ENCODE peak calls at places on chromosomes 4 and X, in nine cellular contexts. J, N, B, W, A, I, C, F and X are unnamed samples.

GRCh38 chr4:156673483-156673882 is 298.1 kb downstream of the PDGFC start:
- DNase-seq in J (no peak), N (no peak), B (no peak), W (no peak), A (no peak), I (peak), C (peak), F (no peak), X (no peak)

GRCh38 chrX:69615779-69616519 is at the start of gene EDA:
- DNase-seq in J (peak), N (peak), B (peak), W (peak), A (peak), I (peak), C (peak), F (peak), X (peak)

GRCh38 chrX:24145340-24146186 is 4.0 kb upstream of the ZFX start:
- DNase-seq in J (no peak), N (no peak), B (no peak), W (no peak), A (no peak), I (no peak), C (peak), F (no peak), X (no peak)

GRCh38 chrX:84501798-84502628 is at the start of gene HDX:
- DNase-seq in J (peak), N (peak), B (peak), W (peak), A (peak), I (peak), C (peak), F (no peak), X (peak)

GRCh38 chrX:21374163-21374993 is at the start of gene CNKSR2:
- DNase-seq in J (peak), N (peak), B (no peak), W (peak), A (no peak), I (peak), C (peak), F (no peak), X (peak)

GRCh38 chrX:17495052-17495451 is 120.1 kb downstream of the NHS start:
- DNase-seq in J (no peak), N (no peak), B (no peak), W (no peak), A (no peak), I (no peak), C (no peak), F (no peak), X (no peak)

GRCh38 chr4:38313175-38313574 is 350.8 kb upstream of the KLF3 start:
- DNase-seq in J (no peak), N (no peak), B (no peak), W (no peak), A (no peak), I (no peak), C (no peak), F (no peak), X (no peak)

GRCh38 chrX:154013614-154014360 is 5.9 kb downstream of the IRAK1 start:
- DNase-seq in J (no peak), N (peak), B (no peak), W (peak), A (no peak), I (peak), C (peak), F (no peak), X (peak)

GRCh38 chr4:8860892-8861575 is 10.6 kb downstream of the HMX1 start:
- DNase-seq in J (no peak), N (no peak), B (no peak), W (no peak), A (no peak), I (no peak), C (no peak), F (no peak), X (no peak)

GRCh38 chr4:83961575-83961974 is 425.7 kb downstream of the GPAT3 start:
- DNase-seq in J (no peak), N (no peak), B (no peak), W (no peak), A (no peak), I (peak), C (peak), F (no peak), X (no peak)

GRCh38 chr4:138510053-138510452 is 267.9 kb upstream of the SLC7A11 start:
- DNase-seq in J (no peak), N (no peak), B (no peak), W (no peak), A (no peak), I (no peak), C (peak), F (no peak), X (no peak)

GRCh38 chr4:108950158-108950915 is 187.5 kb upstream of the ETNPPL start:
- DNase-seq in J (no peak), N (no peak), B (no peak), W (no peak), A (no peak), I (no peak), C (no peak), F (no peak), X (no peak)

GRCh38 chrX:30887721-30888120 is 1.3 kb downstream of the TAB3 start:
- DNase-seq in J (no peak), N (no peak), B (no peak), W (no peak), A (no peak), I (no peak), C (no peak), F (no peak), X (no peak)

GRCh38 chr4:8213121-8213520 is 14.0 kb downstream of the SH3TC1 start:
- DNase-seq in J (no peak), N (no peak), B (no peak), W (no peak), A (no peak), I (no peak), C (no peak), F (no peak), X (no peak)

GRCh38 chr4:147160908-147161513 is 215.3 kb upstream of the TTC29 start:
- DNase-seq in J (no peak), N (no peak), B (peak), W (no peak), A (no peak), I (peak), C (peak), F (peak), X (peak)

GRCh38 chr4:152935138-152935537 is 985 bp upstream of the FHDC1 start:
- DNase-seq in J (no peak), N (no peak), B (peak), W (no peak), A (peak), I (no peak), C (no peak), F (peak), X (no peak)

GRCh38 chr4:38204317-38205060 is 244.3 kb downstream of the PTTG2 start:
- DNase-seq in J (no peak), N (no peak), B (no peak), W (no peak), A (no peak), I (no peak), C (no peak), F (no peak), X (no peak)

GRCh38 chr4:34258176-34258575 is 1986.1 kb downstream of the ARAP2 start:
- DNase-seq in J (no peak), N (no peak), B (no peak), W (no peak), A (no peak), I (peak), C (peak), F (no peak), X (no peak)

GRCh38 chr4:57109847-57110634 is at the start of gene IGFBP7:
- DNase-seq in J (no peak), N (peak), B (peak), W (peak), A (no peak), I (peak), C (no peak), F (no peak), X (peak)

GRCh38 chr4:30718021-30718888 is 1.9 kb upstream of the PCDH7 start:
- DNase-seq in J (no peak), N (peak), B (peak), W (peak), A (no peak), I (peak), C (peak), F (no peak), X (peak)

GRCh38 chrX:120308959-120309872 is 2.0 kb downstream of the TMEM255A start:
- DNase-seq in J (peak), N (no peak), B (no peak), W (peak), A (peak), I (peak), C (peak), F (peak), X (peak)
- TF ChIP-seq CTCF in J (peak), N (peak), B (no peak), W (no peak), A (peak), I (peak), C (peak), F (peak), X (no peak)

DNA sequence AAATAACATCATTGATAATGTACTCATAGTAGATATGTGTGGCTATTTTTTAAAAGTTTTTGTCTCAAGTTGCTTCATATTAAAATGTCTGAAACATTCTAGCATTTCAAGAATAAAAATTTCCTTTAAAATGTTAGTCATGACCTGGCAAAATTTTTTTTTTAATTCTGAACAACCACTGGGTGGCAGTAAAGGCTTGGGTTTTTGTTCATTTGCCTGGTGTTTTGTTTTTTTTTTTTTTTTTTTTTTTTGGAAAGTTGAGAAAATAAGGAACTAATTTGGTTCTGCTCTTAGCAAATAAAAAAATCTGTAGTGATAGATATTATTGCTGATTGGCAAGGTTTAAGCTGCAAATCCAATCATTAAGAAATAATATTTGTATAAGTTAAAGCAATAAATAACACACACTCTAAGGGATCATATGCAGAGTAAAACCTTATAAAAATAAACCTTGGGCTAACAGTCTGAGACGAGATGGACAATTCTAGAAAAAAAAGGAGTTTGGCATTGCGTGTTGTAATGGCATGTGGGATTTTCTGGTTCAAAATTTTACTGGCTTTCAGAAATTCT is 81.4 kb downstream of the CEP44 start:
- DNase-seq in J (no peak), N (peak), B (no peak), W (no peak), A (no peak), I (peak), C (peak), F (peak), X (peak)
- TF ChIP-seq CTCF in J (peak), N (peak), B (peak), W (peak), A (peak), I (peak), C (peak), F (peak), X (peak)

DNA sequence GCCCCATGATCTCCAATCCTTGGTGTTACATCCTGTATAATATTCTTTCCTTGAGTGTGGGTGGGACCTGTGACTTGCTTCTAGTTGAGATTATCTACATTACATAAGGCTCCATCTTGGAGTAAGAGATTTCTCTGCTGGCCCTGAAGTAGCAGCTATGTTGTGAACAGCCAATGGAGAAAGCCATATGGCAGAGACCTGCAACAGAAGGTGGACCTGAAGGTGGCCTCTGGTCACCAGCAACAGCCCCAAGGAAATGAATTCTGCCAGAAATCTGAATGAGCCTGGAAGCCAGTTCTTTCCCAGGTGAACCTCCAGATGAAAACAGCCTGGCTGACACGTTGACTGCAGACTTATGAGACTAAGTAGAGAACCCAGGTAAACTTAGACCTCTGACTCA is 2.3 kb upstream of the INTS6L start:
- DNase-seq in J (no peak), N (no peak), B (no peak), W (no peak), A (no peak), I (no peak), C (no peak), F (no peak), X (no peak)
- TF ChIP-seq CTCF in J (no peak), N (no peak), B (no peak), W (no peak), A (no peak), I (no peak), C (no peak), F (no peak), X (no peak)

GRCh38 chr4:2009651-2010233 is 968 bp upstream of the NELFA start:
- DNase-seq in J (no peak), N (peak), B (peak), W (peak), A (peak), I (peak), C (peak), F (peak), X (peak)
- TF ChIP-seq CTCF in J (peak), N (peak), B (peak), W (no peak), A (no peak), I (peak), C (peak), F (peak), X (no peak)

GRCh38 chr4:75287738-75288517 is 226.3 kb downstream of the RCHY1 start:
- DNase-seq in J (no peak), N (no peak), B (no peak), W (no peak), A (no peak), I (no peak), C (no peak), F (no peak), X (no peak)

GRCh38 chr4:75285837-75286236 is 228.4 kb downstream of the RCHY1 start:
- DNase-seq in J (no peak), N (no peak), B (no peak), W (no peak), A (no peak), I (no peak), C (no peak), F (no peak), X (no peak)

GRCh38 chr4:75289843-75290616 is 224.2 kb downstream of the RCHY1 start:
- DNase-seq in J (no peak), N (peak), B (no peak), W (no peak), A (no peak), I (peak), C (peak), F (peak), X (peak)
- TF ChIP-seq CTCF in J (peak), N (peak), B (peak), W (no peak), A (peak), I (peak), C (peak), F (peak), X (peak)

DNA sequence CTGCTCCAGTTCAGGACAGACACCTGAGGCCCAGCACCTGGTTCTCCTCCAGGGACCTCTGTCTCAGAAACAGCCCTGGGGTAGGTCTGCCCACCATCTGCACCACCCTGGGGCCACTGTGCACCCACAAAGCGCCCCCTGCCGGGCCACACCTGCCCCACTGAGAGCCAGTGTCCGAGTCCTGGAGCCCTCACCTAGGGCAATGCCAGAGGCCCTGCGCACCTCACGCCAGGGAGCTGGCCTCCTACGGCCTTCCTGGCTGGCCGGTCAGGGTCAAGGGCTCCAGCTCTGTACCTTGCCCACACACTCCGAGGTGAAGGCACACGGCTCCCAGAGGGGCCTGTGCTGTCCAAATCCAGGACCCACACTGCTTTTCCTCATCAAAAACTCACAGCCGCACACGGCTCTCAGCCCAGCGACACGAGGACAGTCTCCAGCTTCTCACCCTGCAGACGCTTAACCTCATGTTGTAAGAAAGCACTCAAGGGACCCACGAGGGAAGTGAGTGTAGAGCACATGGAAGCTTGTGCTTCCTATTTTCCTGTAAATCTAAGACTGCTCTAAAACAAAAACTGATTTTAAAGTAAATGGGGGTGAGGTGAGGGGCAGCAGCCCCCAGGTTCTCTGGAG is 5.4 kb downstream of the CTBP1 start:
- DNase-seq in J (no peak), N (no peak), B (peak), W (peak), A (no peak), I (no peak), C (peak), F (no peak), X (no peak)
- TF ChIP-seq CTCF in J (no peak), N (no peak), B (no peak), W (no peak), A (no peak), I (peak), C (no peak), F (no peak), X (no peak)